ENCODE peak calls at places on chromosomes 16 and 17, in ten cellular contexts. One of them, this sample, is unnamed.

GRCh38 chr17:81655378-81656117 is 794 bp downstream of the PDE6G start:
- DNase-seq in dorsolateral prefrontal cortex: no peak
- DNase-seq in GM23338: no peak
- DNase-seq in nephron progenitor cell: no peak
- DNase-seq in cardiac muscle cell: no peak
- DNase-seq in HFFc6: no peak
- DNase-seq in neural crest cell: no peak
- DNase-seq in A549: no peak
- DNase-seq in activated B cell treated with CpG ODN at 0.5 μM for 24 hours: no peak
- DNase-seq in GM10248: no peak
- DNase-seq in this sample: no peak

GRCh38 chr16:85055503-85056210 is 28.1 kb downstream of the KIAA0513 start:
- DNase-seq in A549: no peak
- DNase-seq in neural crest cell: no peak
- DNase-seq in cardiac muscle cell: peak
- DNase-seq in HFFc6: peak
- DNase-seq in nephron progenitor cell: no peak
- DNase-seq in GM10248: peak
- DNase-seq in dorsolateral prefrontal cortex: peak
- DNase-seq in GM23338: no peak
- DNase-seq in activated B cell treated with CpG ODN at 0.5 μM for 24 hours: no peak
- DNase-seq in this sample: peak

GRCh38 chr17:76265624-76266243 is 586 bp downstream of the UBALD2 start:
- DNase-seq in dorsolateral prefrontal cortex: no peak
- DNase-seq in nephron progenitor cell: peak
- DNase-seq in activated B cell treated with CpG ODN at 0.5 μM for 24 hours: no peak
- DNase-seq in A549: no peak
- DNase-seq in GM23338: peak
- DNase-seq in GM10248: no peak
- DNase-seq in HFFc6: peak
- DNase-seq in cardiac muscle cell: peak
- DNase-seq in neural crest cell: peak
- DNase-seq in this sample: no peak

GRCh38 chr16:12210925-12211869 is 234.7 kb downstream of the SNX29 start:
- DNase-seq in neural crest cell: no peak
- DNase-seq in nephron progenitor cell: no peak
- DNase-seq in A549: no peak
- DNase-seq in activated B cell treated with CpG ODN at 0.5 μM for 24 hours: no peak
- DNase-seq in GM10248: no peak
- DNase-seq in HFFc6: no peak
- DNase-seq in cardiac muscle cell: no peak
- DNase-seq in GM23338: no peak
- DNase-seq in dorsolateral prefrontal cortex: no peak
- DNase-seq in this sample: no peak

GRCh38 chr16:82108101-82108500 is 61.9 kb downstream of the MPHOSPH6 start:
- DNase-seq in HFFc6: no peak
- DNase-seq in neural crest cell: no peak
- DNase-seq in GM10248: no peak
- DNase-seq in nephron progenitor cell: no peak
- DNase-seq in GM23338: no peak
- DNase-seq in A549: no peak
- DNase-seq in dorsolateral prefrontal cortex: no peak
- DNase-seq in activated B cell treated with CpG ODN at 0.5 μM for 24 hours: no peak
- DNase-seq in cardiac muscle cell: no peak
- DNase-seq in this sample: no peak

GRCh38 chr16:84953051-84953746 is 58.1 kb downstream of the ZDHHC7 start:
- DNase-seq in dorsolateral prefrontal cortex: no peak
- DNase-seq in nephron progenitor cell: no peak
- DNase-seq in HFFc6: no peak
- DNase-seq in GM23338: no peak
- DNase-seq in activated B cell treated with CpG ODN at 0.5 μM for 24 hours: no peak
- DNase-seq in A549: no peak
- DNase-seq in GM10248: no peak
- DNase-seq in cardiac muscle cell: peak
- DNase-seq in neural crest cell: no peak
- DNase-seq in this sample: no peak

GRCh38 chr16:57613514-57613913 is 14.9 kb upstream of the ADGRG1 start:
- DNase-seq in dorsolateral prefrontal cortex: peak
- DNase-seq in cardiac muscle cell: no peak
- DNase-seq in neural crest cell: no peak
- DNase-seq in GM23338: no peak
- DNase-seq in A549: no peak
- DNase-seq in nephron progenitor cell: no peak
- DNase-seq in HFFc6: no peak
- DNase-seq in GM10248: no peak
- DNase-seq in activated B cell treated with CpG ODN at 0.5 μM for 24 hours: no peak
- DNase-seq in this sample: no peak

GRCh38 chr17:1762906-1763829 is 1.3 kb downstream of the SERPINF1 start:
- DNase-seq in neural crest cell: no peak
- DNase-seq in activated B cell treated with CpG ODN at 0.5 μM for 24 hours: no peak
- DNase-seq in dorsolateral prefrontal cortex: no peak
- DNase-seq in GM10248: no peak
- DNase-seq in cardiac muscle cell: peak
- DNase-seq in A549: no peak
- DNase-seq in HFFc6: peak
- DNase-seq in GM23338: peak
- DNase-seq in nephron progenitor cell: no peak
- DNase-seq in this sample: no peak

GRCh38 chr17:41571561-41572434 is at the start of gene KRT9:
- DNase-seq in A549: no peak
- DNase-seq in HFFc6: no peak
- DNase-seq in dorsolateral prefrontal cortex: no peak
- DNase-seq in GM10248: no peak
- DNase-seq in cardiac muscle cell: no peak
- DNase-seq in nephron progenitor cell: peak
- DNase-seq in GM23338: no peak
- DNase-seq in neural crest cell: no peak
- DNase-seq in activated B cell treated with CpG ODN at 0.5 μM for 24 hours: no peak
- DNase-seq in this sample: no peak

GRCh38 chr17:44219126-44219635 is 294 bp downstream of the UBTF start:
- DNase-seq in A549: peak
- DNase-seq in neural crest cell: no peak
- DNase-seq in HFFc6: no peak
- DNase-seq in activated B cell treated with CpG ODN at 0.5 μM for 24 hours: no peak
- DNase-seq in GM10248: peak
- DNase-seq in nephron progenitor cell: peak
- DNase-seq in dorsolateral prefrontal cortex: peak
- DNase-seq in cardiac muscle cell: peak
- DNase-seq in GM23338: peak
- DNase-seq in this sample: peak

GRCh38 chr17:44221072-44221861 is 1.8 kb upstream of the UBTF start:
- DNase-seq in activated B cell treated with CpG ODN at 0.5 μM for 24 hours: peak
- DNase-seq in HFFc6: peak
- DNase-seq in GM23338: peak
- DNase-seq in cardiac muscle cell: peak
- DNase-seq in nephron progenitor cell: peak
- DNase-seq in A549: peak
- DNase-seq in GM10248: peak
- DNase-seq in neural crest cell: peak
- DNase-seq in dorsolateral prefrontal cortex: peak
- DNase-seq in this sample: peak

GRCh38 chr17:44219636-44220210 is at the start of gene UBTF:
- DNase-seq in HFFc6: no peak
- DNase-seq in A549: no peak
- DNase-seq in nephron progenitor cell: peak
- DNase-seq in cardiac muscle cell: peak
- DNase-seq in dorsolateral prefrontal cortex: peak
- DNase-seq in GM10248: peak
- DNase-seq in GM23338: peak
- DNase-seq in activated B cell treated with CpG ODN at 0.5 μM for 24 hours: peak
- DNase-seq in neural crest cell: peak
- DNase-seq in this sample: peak

GRCh38 chr17:44221862-44222111 is 2.3 kb upstream of the UBTF start:
- DNase-seq in neural crest cell: no peak
- DNase-seq in A549: no peak
- DNase-seq in dorsolateral prefrontal cortex: no peak
- DNase-seq in GM23338: no peak
- DNase-seq in HFFc6: no peak
- DNase-seq in GM10248: no peak
- DNase-seq in nephron progenitor cell: no peak
- DNase-seq in cardiac muscle cell: no peak
- DNase-seq in activated B cell treated with CpG ODN at 0.5 μM for 24 hours: peak
- DNase-seq in this sample: no peak

GRCh38 chr17:44220211-44221071 is 966 bp upstream of the UBTF start:
- DNase-seq in activated B cell treated with CpG ODN at 0.5 μM for 24 hours: peak
- DNase-seq in HFFc6: no peak
- DNase-seq in neural crest cell: peak
- DNase-seq in GM23338: peak
- DNase-seq in nephron progenitor cell: peak
- DNase-seq in GM10248: peak
- DNase-seq in dorsolateral prefrontal cortex: no peak
- DNase-seq in A549: no peak
- DNase-seq in cardiac muscle cell: peak
- DNase-seq in this sample: peak
- TF ChIP-seq CTCF in activated B cell treated with CpG ODN at 0.5 μM for 24 hours: no peak
- TF ChIP-seq CTCF in HFFc6: no peak
- TF ChIP-seq CTCF in neural crest cell: no peak
- TF ChIP-seq CTCF in GM23338: no peak
- TF ChIP-seq CTCF in nephron progenitor cell: no peak
- TF ChIP-seq CTCF in GM10248: no peak
- TF ChIP-seq CTCF in dorsolateral prefrontal cortex: no peak
- TF ChIP-seq CTCF in A549: peak
- TF ChIP-seq CTCF in cardiac muscle cell: no peak
- TF ChIP-seq CTCF in this sample: no peak

GRCh38 chr16:3879887-3880564 is 487 bp downstream of the CREBBP start:
- DNase-seq in dorsolateral prefrontal cortex: peak
- DNase-seq in GM10248: peak
- DNase-seq in cardiac muscle cell: peak
- DNase-seq in neural crest cell: peak
- DNase-seq in A549: peak
- DNase-seq in HFFc6: peak
- DNase-seq in GM23338: peak
- DNase-seq in nephron progenitor cell: peak
- DNase-seq in activated B cell treated with CpG ODN at 0.5 μM for 24 hours: peak
- DNase-seq in this sample: peak
- TF ChIP-seq CTCF in dorsolateral prefrontal cortex: peak
- TF ChIP-seq CTCF in GM10248: peak
- TF ChIP-seq CTCF in cardiac muscle cell: no peak
- TF ChIP-seq CTCF in neural crest cell: no peak
- TF ChIP-seq CTCF in A549: peak
- TF ChIP-seq CTCF in HFFc6: no peak
- TF ChIP-seq CTCF in GM23338: peak
- TF ChIP-seq CTCF in nephron progenitor cell: no peak
- TF ChIP-seq CTCF in activated B cell treated with CpG ODN at 0.5 μM for 24 hours: no peak
- TF ChIP-seq CTCF in this sample: peak

DNA sequence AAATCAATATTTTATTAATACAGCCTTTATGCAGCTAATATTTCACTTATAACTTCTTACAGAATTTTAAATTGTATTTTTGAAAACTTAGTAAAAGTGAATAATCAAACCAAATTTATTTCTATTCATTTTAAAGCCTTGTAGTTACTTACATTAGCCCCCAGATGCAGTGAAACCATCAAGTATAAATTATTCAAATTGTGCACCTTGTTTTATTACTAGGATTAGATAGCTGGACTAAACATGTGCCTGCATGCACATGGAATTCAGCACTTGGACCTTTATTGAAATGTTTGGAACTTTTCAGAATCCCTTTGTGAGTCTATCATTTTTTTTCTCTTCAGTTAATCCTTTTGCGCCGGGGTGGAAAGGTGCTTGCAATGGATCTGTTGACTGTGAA is 4.7 kb downstream of the ZPBP2 start:
- DNase-seq in cardiac muscle cell: peak
- DNase-seq in GM23338: peak
- DNase-seq in dorsolateral prefrontal cortex: no peak
- DNase-seq in activated B cell treated with CpG ODN at 0.5 μM for 24 hours: no peak
- DNase-seq in GM10248: no peak
- DNase-seq in nephron progenitor cell: no peak
- DNase-seq in HFFc6: peak
- DNase-seq in neural crest cell: no peak
- DNase-seq in A549: no peak
- DNase-seq in this sample: peak
- TF ChIP-seq CTCF in cardiac muscle cell: peak
- TF ChIP-seq CTCF in GM23338: no peak
- TF ChIP-seq CTCF in dorsolateral prefrontal cortex: no peak
- TF ChIP-seq CTCF in activated B cell treated with CpG ODN at 0.5 μM for 24 hours: no peak
- TF ChIP-seq CTCF in GM10248: peak
- TF ChIP-seq CTCF in nephron progenitor cell: no peak
- TF ChIP-seq CTCF in HFFc6: peak
- TF ChIP-seq CTCF in neural crest cell: no peak
- TF ChIP-seq CTCF in A549: peak
- TF ChIP-seq CTCF in this sample: no peak

GRCh38 chr16:48160575-48160974 is 4.8 kb upstream of the ABCC12 start:
- DNase-seq in nephron progenitor cell: no peak
- DNase-seq in dorsolateral prefrontal cortex: no peak
- DNase-seq in cardiac muscle cell: peak
- DNase-seq in activated B cell treated with CpG ODN at 0.5 μM for 24 hours: no peak
- DNase-seq in HFFc6: no peak
- DNase-seq in GM10248: no peak
- DNase-seq in A549: no peak
- DNase-seq in neural crest cell: no peak
- DNase-seq in GM23338: no peak
- DNase-seq in this sample: no peak

GRCh38 chr16:48164907-48165715 is 9.3 kb upstream of the ABCC12 start:
- DNase-seq in GM23338: peak
- DNase-seq in nephron progenitor cell: peak
- DNase-seq in neural crest cell: peak
- DNase-seq in A549: peak
- DNase-seq in dorsolateral prefrontal cortex: peak
- DNase-seq in GM10248: peak
- DNase-seq in cardiac muscle cell: peak
- DNase-seq in HFFc6: peak
- DNase-seq in activated B cell treated with CpG ODN at 0.5 μM for 24 hours: peak
- DNase-seq in this sample: peak

GRCh38 chr16:48161906-48162305 is 6.1 kb upstream of the ABCC12 start:
- DNase-seq in GM23338: no peak
- DNase-seq in A549: no peak
- DNase-seq in GM10248: no peak
- DNase-seq in dorsolateral prefrontal cortex: no peak
- DNase-seq in HFFc6: no peak
- DNase-seq in activated B cell treated with CpG ODN at 0.5 μM for 24 hours: no peak
- DNase-seq in cardiac muscle cell: no peak
- DNase-seq in neural crest cell: no peak
- DNase-seq in nephron progenitor cell: no peak
- DNase-seq in this sample: no peak

GRCh38 chr16:48165961-48166578 is 10.3 kb upstream of the ABCC12 start:
- DNase-seq in neural crest cell: no peak
- DNase-seq in activated B cell treated with CpG ODN at 0.5 μM for 24 hours: no peak
- DNase-seq in dorsolateral prefrontal cortex: no peak
- DNase-seq in GM10248: no peak
- DNase-seq in GM23338: no peak
- DNase-seq in A549: no peak
- DNase-seq in nephron progenitor cell: no peak
- DNase-seq in cardiac muscle cell: peak
- DNase-seq in HFFc6: peak
- DNase-seq in this sample: peak

DNA sequence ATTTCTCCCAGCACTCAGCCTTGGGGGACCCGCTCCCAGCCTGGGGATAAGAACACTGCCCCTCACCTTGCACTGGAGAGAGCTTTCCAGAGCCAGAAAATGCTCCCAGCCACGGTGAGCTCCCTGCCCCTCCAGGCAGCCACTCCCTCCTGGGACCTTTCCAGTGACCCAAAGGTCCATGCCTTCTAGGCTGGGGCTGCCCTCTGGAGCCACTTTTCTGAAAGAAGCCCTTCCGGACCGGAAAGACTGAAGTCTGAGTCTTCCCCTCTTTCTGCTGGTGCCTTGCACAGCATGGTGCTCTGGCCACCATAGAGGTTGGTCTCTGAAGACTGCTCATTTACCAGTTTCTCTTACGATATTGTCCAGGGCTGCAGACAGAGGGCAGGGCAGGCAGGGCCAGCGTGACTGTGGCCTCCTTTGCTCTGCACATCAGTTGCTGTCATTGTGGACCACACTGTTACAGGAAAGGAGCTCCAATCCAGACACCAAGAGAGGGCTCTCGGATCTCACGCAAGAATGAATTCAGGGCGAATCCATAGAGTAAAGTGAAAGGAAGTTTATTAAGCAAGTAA is 7.1 kb upstream of the ABCC12 start:
- DNase-seq in nephron progenitor cell: no peak
- DNase-seq in HFFc6: no peak
- DNase-seq in cardiac muscle cell: no peak
- DNase-seq in GM10248: no peak
- DNase-seq in A549: no peak
- DNase-seq in dorsolateral prefrontal cortex: no peak
- DNase-seq in neural crest cell: no peak
- DNase-seq in GM23338: no peak
- DNase-seq in activated B cell treated with CpG ODN at 0.5 μM for 24 hours: no peak
- DNase-seq in this sample: no peak
- TF ChIP-seq CTCF in nephron progenitor cell: no peak
- TF ChIP-seq CTCF in HFFc6: no peak
- TF ChIP-seq CTCF in cardiac muscle cell: no peak
- TF ChIP-seq CTCF in GM10248: no peak
- TF ChIP-seq CTCF in A549: no peak
- TF ChIP-seq CTCF in dorsolateral prefrontal cortex: no peak
- TF ChIP-seq CTCF in neural crest cell: no peak
- TF ChIP-seq CTCF in GM23338: no peak
- TF ChIP-seq CTCF in activated B cell treated with CpG ODN at 0.5 μM for 24 hours: no peak
- TF ChIP-seq CTCF in this sample: no peak

This sample was measured in MCF 10A.